ENCODE peak calls at places on chromosomes 6 and 20, in five cellular contexts. One of them, this sample, is unnamed.

GRCh38 chr6:52538921-52539354 is 37.9 kb downstream of the TRAM2 start:
- DNase-seq in uterus: no peak
- DNase-seq in heart left ventricle: no peak
- DNase-seq in CD8-positive, alpha-beta memory T cell: no peak
- DNase-seq in left lung: no peak
- DNase-seq in this sample: no peak

GRCh38 chr6:149766156-149766768 is 16.7 kb downstream of the PCMT1 start:
- DNase-seq in uterus: no peak
- DNase-seq in heart left ventricle: no peak
- DNase-seq in CD8-positive, alpha-beta memory T cell: no peak
- DNase-seq in left lung: no peak
- DNase-seq in this sample: no peak

GRCh38 chr20:36167826-36168634 is 13.5 kb downstream of the EPB41L1 start:
- DNase-seq in uterus: no peak
- DNase-seq in heart left ventricle: no peak
- DNase-seq in CD8-positive, alpha-beta memory T cell: no peak
- DNase-seq in left lung: no peak
- DNase-seq in this sample: no peak

GRCh38 chr6:145018027-145018426 is 717.3 kb downstream of the EPM2A start:
- DNase-seq in uterus: no peak
- DNase-seq in heart left ventricle: no peak
- DNase-seq in CD8-positive, alpha-beta memory T cell: no peak
- DNase-seq in left lung: no peak
- DNase-seq in this sample: no peak

GRCh38 chr6:90285611-90286381 is 10.8 kb downstream of the BACH2 start:
- DNase-seq in uterus: peak
- DNase-seq in heart left ventricle: peak
- DNase-seq in CD8-positive, alpha-beta memory T cell: peak
- DNase-seq in left lung: peak
- DNase-seq in this sample: peak

GRCh38 chr20:36036688-36037087 is 68.3 kb downstream of the CNBD2 start:
- DNase-seq in uterus: no peak
- DNase-seq in heart left ventricle: no peak
- DNase-seq in CD8-positive, alpha-beta memory T cell: no peak
- DNase-seq in left lung: no peak
- DNase-seq in this sample: no peak

GRCh38 chr6:3484946-3485345 is 28.1 kb upstream of the SLC22A23 start:
- DNase-seq in uterus: no peak
- DNase-seq in heart left ventricle: no peak
- DNase-seq in CD8-positive, alpha-beta memory T cell: no peak
- DNase-seq in left lung: no peak
- DNase-seq in this sample: peak

GRCh38 chr6:30887901-30888300 is 3.6 kb downstream of the DDR1 start:
- DNase-seq in uterus: no peak
- DNase-seq in heart left ventricle: no peak
- DNase-seq in CD8-positive, alpha-beta memory T cell: no peak
- DNase-seq in left lung: no peak
- DNase-seq in this sample: no peak

GRCh38 chr6:8707956-8708772 is 272.8 kb upstream of the SLC35B3 start:
- DNase-seq in uterus: no peak
- DNase-seq in heart left ventricle: no peak
- DNase-seq in CD8-positive, alpha-beta memory T cell: no peak
- DNase-seq in left lung: peak
- DNase-seq in this sample: no peak

GRCh38 chr6:16468991-16469615 is 230.7 kb downstream of the GMPR start:
- DNase-seq in uterus: no peak
- DNase-seq in heart left ventricle: no peak
- DNase-seq in CD8-positive, alpha-beta memory T cell: no peak
- DNase-seq in left lung: no peak
- DNase-seq in this sample: no peak

GRCh38 chr20:52539891-52540290 is 348.3 kb upstream of the ZFP64 start:
- DNase-seq in uterus: no peak
- DNase-seq in heart left ventricle: no peak
- DNase-seq in CD8-positive, alpha-beta memory T cell: no peak
- DNase-seq in left lung: no peak
- DNase-seq in this sample: no peak

GRCh38 chr6:142878407-142878806 is 66.6 kb downstream of the HIVEP2 start:
- DNase-seq in uterus: no peak
- DNase-seq in heart left ventricle: peak
- DNase-seq in CD8-positive, alpha-beta memory T cell: no peak
- DNase-seq in left lung: no peak
- DNase-seq in this sample: no peak

GRCh38 chr6:34990971-34991560 is 102.0 kb downstream of the ANKS1A start:
- DNase-seq in uterus: no peak
- DNase-seq in heart left ventricle: no peak
- DNase-seq in CD8-positive, alpha-beta memory T cell: no peak
- DNase-seq in left lung: no peak
- DNase-seq in this sample: no peak

GRCh38 chr6:147065786-147066185 is 138.4 kb upstream of the STXBP5 start:
- DNase-seq in uterus: no peak
- DNase-seq in heart left ventricle: no peak
- DNase-seq in CD8-positive, alpha-beta memory T cell: no peak
- DNase-seq in left lung: no peak
- DNase-seq in this sample: no peak

GRCh38 chr6:28336284-28337024 is 506 bp upstream of the ZSCAN31 start:
- DNase-seq in uterus: peak
- DNase-seq in heart left ventricle: no peak
- DNase-seq in CD8-positive, alpha-beta memory T cell: peak
- DNase-seq in left lung: no peak
- DNase-seq in this sample: no peak

GRCh38 chr6:81450180-81450579 is 302.3 kb downstream of the TENT5A start:
- DNase-seq in uterus: no peak
- DNase-seq in heart left ventricle: no peak
- DNase-seq in CD8-positive, alpha-beta memory T cell: no peak
- DNase-seq in left lung: no peak
- DNase-seq in this sample: no peak

GRCh38 chr6:125923371-125923877 is 33.1 kb upstream of the HINT3 start:
- DNase-seq in uterus: no peak
- DNase-seq in heart left ventricle: no peak
- DNase-seq in CD8-positive, alpha-beta memory T cell: no peak
- DNase-seq in left lung: no peak
- DNase-seq in this sample: no peak

GRCh38 chr20:25399038-25399430 is 8.4 kb upstream of the ABHD12 start:
- DNase-seq in uterus: peak
- DNase-seq in heart left ventricle: no peak
- DNase-seq in CD8-positive, alpha-beta memory T cell: no peak
- DNase-seq in left lung: no peak
- DNase-seq in this sample: no peak

GRCh38 chr6:10838794-10839333 is 525 bp upstream of the MAK start:
- DNase-seq in uterus: no peak
- DNase-seq in heart left ventricle: no peak
- DNase-seq in CD8-positive, alpha-beta memory T cell: no peak
- DNase-seq in left lung: no peak
- DNase-seq in this sample: no peak

GRCh38 chr6:70686548-70687133 is 19.0 kb downstream of the SMAP1 start:
- DNase-seq in uterus: no peak
- DNase-seq in heart left ventricle: no peak
- DNase-seq in CD8-positive, alpha-beta memory T cell: no peak
- DNase-seq in left lung: no peak
- DNase-seq in this sample: no peak

GRCh38 chr6:157550114-157550989 is 169.4 kb downstream of the ZDHHC14 start:
- DNase-seq in uterus: no peak
- DNase-seq in heart left ventricle: no peak
- DNase-seq in CD8-positive, alpha-beta memory T cell: peak
- DNase-seq in left lung: no peak
- DNase-seq in this sample: no peak

GRCh38 chr6:160400426-160400825 is 52.2 kb downstream of the SLC22A3 start:
- DNase-seq in uterus: no peak
- DNase-seq in heart left ventricle: no peak
- DNase-seq in CD8-positive, alpha-beta memory T cell: no peak
- DNase-seq in left lung: no peak
- DNase-seq in this sample: no peak

GRCh38 chr6:39102024-39102820 is 12.8 kb downstream of the SAYSD1 start:
- DNase-seq in uterus: no peak
- DNase-seq in heart left ventricle: no peak
- DNase-seq in CD8-positive, alpha-beta memory T cell: no peak
- DNase-seq in left lung: no peak
- DNase-seq in this sample: no peak

GRCh38 chr6:158567871-158568401 is 8.0 kb downstream of the TMEM181 start:
- DNase-seq in uterus: no peak
- DNase-seq in heart left ventricle: no peak
- DNase-seq in CD8-positive, alpha-beta memory T cell: no peak
- DNase-seq in left lung: no peak
- DNase-seq in this sample: no peak

GRCh38 chr6:43624786-43625288 is 4.2 kb downstream of the GTPBP2 start:
- DNase-seq in uterus: no peak
- DNase-seq in heart left ventricle: no peak
- DNase-seq in CD8-positive, alpha-beta memory T cell: no peak
- DNase-seq in left lung: no peak
- DNase-seq in this sample: no peak

GRCh38 chr6:27138837-27139752 is 108.4 kb upstream of the PRSS16 start:
- DNase-seq in uterus: peak
- DNase-seq in heart left ventricle: peak
- DNase-seq in CD8-positive, alpha-beta memory T cell: peak
- DNase-seq in left lung: peak
- DNase-seq in this sample: peak

GRCh38 chr6:56693246-56693607 is 50.5 kb upstream of the DST start:
- DNase-seq in uterus: peak
- DNase-seq in heart left ventricle: peak
- DNase-seq in CD8-positive, alpha-beta memory T cell: no peak
- DNase-seq in left lung: peak
- DNase-seq in this sample: peak

GRCh38 chr20:10259166-10259565 is 40.5 kb downstream of the SNAP25 start:
- DNase-seq in uterus: no peak
- DNase-seq in heart left ventricle: no peak
- DNase-seq in CD8-positive, alpha-beta memory T cell: no peak
- DNase-seq in left lung: no peak
- DNase-seq in this sample: no peak

DNA sequence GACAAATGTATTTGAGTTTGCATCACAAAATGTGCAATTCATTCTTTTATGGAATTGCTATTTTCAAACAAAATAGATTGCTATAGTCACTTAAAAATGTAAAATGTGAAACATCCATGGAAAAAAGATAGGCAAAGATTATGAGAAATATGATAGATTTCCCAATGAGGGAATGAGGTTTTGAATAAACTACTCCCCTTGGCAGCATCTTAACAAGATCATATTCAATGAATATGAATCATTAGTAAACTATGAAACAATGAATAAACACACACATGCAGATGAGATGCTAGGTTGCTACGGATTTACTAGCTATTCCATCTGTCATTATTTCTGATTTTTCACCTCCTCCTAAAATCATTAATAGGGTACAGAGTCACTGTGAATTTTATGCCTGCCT is 401.8 kb downstream of the PHF3 start:
- DNase-seq in uterus: no peak
- DNase-seq in heart left ventricle: no peak
- DNase-seq in CD8-positive, alpha-beta memory T cell: no peak
- DNase-seq in left lung: no peak
- DNase-seq in this sample: no peak
- H3K27ac ChIP-seq in uterus: no peak
- H3K27ac ChIP-seq in heart left ventricle: no peak
- H3K27ac ChIP-seq in CD8-positive, alpha-beta memory T cell: no peak
- H3K27ac ChIP-seq in left lung: no peak
- H3K27ac ChIP-seq in this sample: no peak

GRCh38 chr20:48770700-48771099 is 57.1 kb downstream of the PREX1 start:
- DNase-seq in uterus: no peak
- DNase-seq in heart left ventricle: no peak
- DNase-seq in CD8-positive, alpha-beta memory T cell: peak
- DNase-seq in left lung: no peak
- DNase-seq in this sample: no peak

GRCh38 chr20:48771542-48771941 is 56.3 kb downstream of the PREX1 start:
- DNase-seq in uterus: no peak
- DNase-seq in heart left ventricle: no peak
- DNase-seq in CD8-positive, alpha-beta memory T cell: peak
- DNase-seq in left lung: no peak
- DNase-seq in this sample: no peak

GRCh38 chr20:48772183-48772976 is 55.4 kb downstream of the PREX1 start:
- DNase-seq in uterus: no peak
- DNase-seq in heart left ventricle: peak
- DNase-seq in CD8-positive, alpha-beta memory T cell: peak
- DNase-seq in left lung: peak
- DNase-seq in this sample: peak

GRCh38 chr20:48767269-48767960 is 60.4 kb downstream of the PREX1 start:
- DNase-seq in uterus: no peak
- DNase-seq in heart left ventricle: no peak
- DNase-seq in CD8-positive, alpha-beta memory T cell: peak
- DNase-seq in left lung: no peak
- DNase-seq in this sample: no peak

DNA sequence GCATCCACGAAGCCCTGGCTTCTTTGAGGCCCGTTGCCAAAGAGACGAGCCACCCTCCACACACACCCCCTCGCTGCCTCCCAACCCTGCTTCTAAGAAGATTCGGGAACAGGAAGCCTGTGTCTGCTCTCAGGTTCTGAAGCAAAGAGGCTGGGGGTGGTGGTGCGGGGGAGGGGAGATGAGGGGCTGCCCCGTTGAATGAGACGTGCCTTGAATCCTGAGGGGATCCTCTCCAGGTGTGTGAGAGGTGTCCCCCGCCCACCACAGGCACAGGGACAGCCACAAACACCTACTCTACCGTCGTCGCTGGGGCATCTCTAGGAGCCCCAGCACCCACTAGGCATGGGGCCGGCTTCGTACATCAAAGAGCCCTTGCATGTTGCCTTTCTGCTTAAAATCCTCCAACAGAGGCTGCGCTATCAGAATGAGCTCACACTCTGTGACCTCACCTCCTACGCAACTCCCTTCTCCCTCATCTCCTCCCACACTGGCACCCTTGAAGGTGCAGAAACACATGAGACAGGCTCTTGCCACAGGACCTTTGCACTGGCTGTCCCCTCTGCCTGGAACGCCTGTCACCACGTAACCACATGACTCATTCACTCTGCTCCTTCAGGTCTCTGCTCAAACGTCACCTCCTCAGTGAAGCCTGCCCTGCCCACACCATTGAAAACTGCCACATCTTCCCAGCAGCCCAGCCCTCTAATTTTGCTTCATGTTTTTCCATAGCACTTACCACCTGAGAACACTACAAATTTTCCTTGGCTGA is 58.5 kb downstream of the PREX1 start:
- DNase-seq in uterus: no peak
- DNase-seq in heart left ventricle: no peak
- DNase-seq in CD8-positive, alpha-beta memory T cell: peak
- DNase-seq in left lung: peak
- DNase-seq in this sample: peak
- H3K27ac ChIP-seq in uterus: no peak
- H3K27ac ChIP-seq in heart left ventricle: no peak
- H3K27ac ChIP-seq in CD8-positive, alpha-beta memory T cell: peak
- H3K27ac ChIP-seq in left lung: peak
- H3K27ac ChIP-seq in this sample: peak

DNA sequence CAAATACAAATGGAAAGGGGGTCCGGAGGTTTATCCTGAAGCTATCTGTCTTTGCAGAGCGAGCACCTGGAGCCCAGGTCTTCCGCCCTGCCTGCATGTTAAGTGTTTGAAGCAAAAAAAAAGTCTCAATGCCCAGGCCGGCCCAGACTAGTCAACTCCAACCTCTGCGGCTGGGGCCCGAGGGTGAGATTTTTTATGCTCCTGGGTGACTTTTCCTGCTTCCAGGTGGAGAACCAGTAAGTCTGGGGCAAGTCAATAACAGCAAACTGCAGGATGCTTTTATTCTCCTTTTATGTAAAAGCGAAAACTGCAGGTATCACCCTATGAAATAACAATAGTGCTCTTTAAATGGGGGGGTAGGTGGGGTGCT is 2.0 kb upstream of the ZBP1 start:
- DNase-seq in uterus: no peak
- DNase-seq in heart left ventricle: no peak
- DNase-seq in CD8-positive, alpha-beta memory T cell: no peak
- DNase-seq in left lung: no peak
- DNase-seq in this sample: no peak
- H3K27ac ChIP-seq in uterus: no peak
- H3K27ac ChIP-seq in heart left ventricle: no peak
- H3K27ac ChIP-seq in CD8-positive, alpha-beta memory T cell: no peak
- H3K27ac ChIP-seq in left lung: no peak
- H3K27ac ChIP-seq in this sample: no peak

GRCh38 chr6:12014873-12015149 is 2.7 kb downstream of the HIVEP1 start:
- DNase-seq in uterus: no peak
- DNase-seq in heart left ventricle: no peak
- DNase-seq in CD8-positive, alpha-beta memory T cell: no peak
- DNase-seq in left lung: no peak
- DNase-seq in this sample: no peak
- H3K27ac ChIP-seq in uterus: no peak
- H3K27ac ChIP-seq in heart left ventricle: no peak
- H3K27ac ChIP-seq in CD8-positive, alpha-beta memory T cell: no peak
- H3K27ac ChIP-seq in left lung: no peak
- H3K27ac ChIP-seq in this sample: no peak